ENCODE peak calls at places on chromosome 16, in seven cellular contexts. One of them, this sample, is unnamed.

GRCh38 chr16:90046971-90047713 is 27.9 kb upstream of the DBNDD1 start:
- DNase-seq in GM23338: peak; percentile 45
- DNase-seq in A673: no peak
- DNase-seq in HCT116: no peak
- DNase-seq in GM23248: peak; percentile 71
- DNase-seq in neural progenitor cell: peak; percentile 94
- DNase-seq in mammary epithelial cell: no peak
- DNase-seq in this sample: no peak

GRCh38 chr16:11224894-11225676 is 30.9 kb downstream of the SOCS1 start:
- DNase-seq in GM23338: no peak
- DNase-seq in A673: no peak
- DNase-seq in HCT116: no peak
- DNase-seq in GM23248: no peak
- DNase-seq in neural progenitor cell: no peak
- DNase-seq in mammary epithelial cell: peak; percentile 32
- DNase-seq in this sample: no peak

GRCh38 chr16:27461483-27462171 is 59.7 kb downstream of the IL21R start:
- DNase-seq in GM23338: no peak
- DNase-seq in A673: no peak
- DNase-seq in HCT116: no peak
- DNase-seq in GM23248: no peak
- DNase-seq in neural progenitor cell: no peak
- DNase-seq in mammary epithelial cell: no peak
- DNase-seq in this sample: no peak

GRCh38 chr16:21644674-21645073 is 7.7 kb downstream of the IGSF6 start:
- DNase-seq in GM23338: no peak
- DNase-seq in A673: no peak
- DNase-seq in HCT116: no peak
- DNase-seq in GM23248: no peak
- DNase-seq in neural progenitor cell: no peak
- DNase-seq in mammary epithelial cell: no peak
- DNase-seq in this sample: no peak

GRCh38 chr16:51409001-51409675 is 258.1 kb upstream of the SALL1 start:
- DNase-seq in GM23338: no peak
- DNase-seq in A673: no peak
- DNase-seq in HCT116: no peak
- DNase-seq in GM23248: peak; percentile 43
- DNase-seq in neural progenitor cell: no peak
- DNase-seq in mammary epithelial cell: peak; percentile 15
- DNase-seq in this sample: no peak

GRCh38 chr16:29674188-29674587 is 4.8 kb upstream of the QPRT start:
- DNase-seq in GM23338: no peak
- DNase-seq in A673: peak; percentile 60
- DNase-seq in HCT116: no peak
- DNase-seq in GM23248: peak; percentile 30
- DNase-seq in neural progenitor cell: no peak
- DNase-seq in mammary epithelial cell: no peak
- DNase-seq in this sample: no peak

GRCh38 chr16:58264961-58265479 is 29.8 kb downstream of the PRSS54 start:
- DNase-seq in GM23338: no peak
- DNase-seq in A673: peak; percentile 23
- DNase-seq in HCT116: no peak
- DNase-seq in GM23248: peak; percentile 89
- DNase-seq in neural progenitor cell: no peak
- DNase-seq in mammary epithelial cell: peak; percentile 90
- DNase-seq in this sample: peak; percentile 74

GRCh38 chr16:58198022-58198683 is at the start of gene CSNK2A2:
- DNase-seq in GM23338: peak; percentile 74
- DNase-seq in A673: peak; percentile 87
- DNase-seq in HCT116: peak; percentile 32
- DNase-seq in GM23248: peak; percentile 86
- DNase-seq in neural progenitor cell: peak; percentile 83
- DNase-seq in mammary epithelial cell: peak; percentile 59
- DNase-seq in this sample: peak; percentile 61

GRCh38 chr16:67395105-67395457 is 1.8 kb upstream of the TPPP3 start:
- DNase-seq in GM23338: no peak
- DNase-seq in A673: no peak
- DNase-seq in HCT116: no peak
- DNase-seq in GM23248: no peak
- DNase-seq in neural progenitor cell: no peak
- DNase-seq in mammary epithelial cell: no peak
- DNase-seq in this sample: no peak

GRCh38 chr16:67394271-67395104 is 1.2 kb upstream of the TPPP3 start:
- DNase-seq in GM23338: peak; percentile 69
- DNase-seq in A673: no peak
- DNase-seq in HCT116: no peak
- DNase-seq in GM23248: peak; percentile 53
- DNase-seq in neural progenitor cell: peak; percentile 72
- DNase-seq in mammary epithelial cell: no peak
- DNase-seq in this sample: no peak

GRCh38 chr16:67392301-67393059 is 818 bp downstream of the TPPP3 start:
- DNase-seq in GM23338: no peak
- DNase-seq in A673: no peak
- DNase-seq in HCT116: no peak
- DNase-seq in GM23248: no peak
- DNase-seq in neural progenitor cell: no peak
- DNase-seq in mammary epithelial cell: no peak
- DNase-seq in this sample: no peak

GRCh38 chr16:67393111-67393789 is at the start of gene TPPP3:
- DNase-seq in GM23338: peak; percentile 83
- DNase-seq in A673: peak; percentile 82
- DNase-seq in HCT116: no peak
- DNase-seq in GM23248: peak; percentile 91
- DNase-seq in neural progenitor cell: peak; percentile 87
- DNase-seq in mammary epithelial cell: peak; percentile 32
- DNase-seq in this sample: no peak

DNA sequence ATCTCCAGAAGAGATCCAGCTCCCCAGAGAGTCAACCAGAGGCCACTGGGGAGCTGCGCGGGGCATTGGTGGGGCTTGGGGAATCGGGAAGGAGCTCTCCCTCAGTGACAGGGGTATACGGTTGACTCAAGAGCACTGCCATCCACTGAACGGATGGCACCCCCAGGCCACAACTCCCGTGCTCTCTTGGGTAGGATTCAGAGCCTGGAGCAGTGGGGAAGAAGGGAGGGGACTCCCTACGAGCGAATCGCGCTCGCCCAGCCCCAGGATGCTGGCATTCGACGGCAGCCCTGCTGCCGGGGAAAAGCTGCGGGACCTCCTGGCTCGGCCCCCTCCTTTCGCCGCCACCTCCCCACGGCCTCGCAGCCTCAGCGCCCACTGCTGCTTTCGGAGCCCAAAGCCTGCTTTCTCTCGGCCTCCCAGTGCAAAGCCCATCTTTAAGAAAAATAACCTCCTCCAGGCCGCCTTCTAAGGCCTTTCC is 532 bp upstream of the TPPP3 start:
- DNase-seq in GM23338: no peak
- DNase-seq in A673: no peak
- DNase-seq in HCT116: no peak
- DNase-seq in GM23248: no peak
- DNase-seq in neural progenitor cell: no peak
- DNase-seq in mammary epithelial cell: no peak
- DNase-seq in this sample: no peak
- TF ChIP-seq EZH2 in GM23338: no peak
- TF ChIP-seq EZH2 in A673: no peak
- TF ChIP-seq EZH2 in HCT116: no peak
- TF ChIP-seq EZH2 in GM23248: peak; percentile 55
- TF ChIP-seq EZH2 in neural progenitor cell: no peak
- TF ChIP-seq EZH2 in mammary epithelial cell: no peak
- TF ChIP-seq EZH2 in this sample: no peak

GRCh38 chr16:62034236-62035114 is 1.8 kb downstream of the CDH8 start:
- DNase-seq in GM23338: peak; percentile 62
- DNase-seq in A673: no peak
- DNase-seq in HCT116: no peak
- DNase-seq in GM23248: no peak
- DNase-seq in neural progenitor cell: peak; percentile 66
- DNase-seq in mammary epithelial cell: no peak
- DNase-seq in this sample: no peak

GRCh38 chr16:62036807-62037135 is 533 bp upstream of the CDH8 start:
- DNase-seq in GM23338: peak; percentile 50
- DNase-seq in A673: no peak
- DNase-seq in HCT116: no peak
- DNase-seq in GM23248: no peak
- DNase-seq in neural progenitor cell: peak; percentile 67
- DNase-seq in mammary epithelial cell: no peak
- DNase-seq in this sample: no peak

GRCh38 chr16:62035115-62036092 is 834 bp downstream of the CDH8 start:
- DNase-seq in GM23338: peak; percentile 84
- DNase-seq in A673: peak; percentile 85
- DNase-seq in HCT116: no peak
- DNase-seq in GM23248: no peak
- DNase-seq in neural progenitor cell: peak; percentile 89
- DNase-seq in mammary epithelial cell: no peak
- DNase-seq in this sample: no peak

GRCh38 chr16:62038225-62038624 is 2.0 kb upstream of the CDH8 start:
- DNase-seq in GM23338: no peak
- DNase-seq in A673: no peak
- DNase-seq in HCT116: no peak
- DNase-seq in GM23248: no peak
- DNase-seq in neural progenitor cell: no peak
- DNase-seq in mammary epithelial cell: no peak
- DNase-seq in this sample: peak; percentile 6

DNA sequence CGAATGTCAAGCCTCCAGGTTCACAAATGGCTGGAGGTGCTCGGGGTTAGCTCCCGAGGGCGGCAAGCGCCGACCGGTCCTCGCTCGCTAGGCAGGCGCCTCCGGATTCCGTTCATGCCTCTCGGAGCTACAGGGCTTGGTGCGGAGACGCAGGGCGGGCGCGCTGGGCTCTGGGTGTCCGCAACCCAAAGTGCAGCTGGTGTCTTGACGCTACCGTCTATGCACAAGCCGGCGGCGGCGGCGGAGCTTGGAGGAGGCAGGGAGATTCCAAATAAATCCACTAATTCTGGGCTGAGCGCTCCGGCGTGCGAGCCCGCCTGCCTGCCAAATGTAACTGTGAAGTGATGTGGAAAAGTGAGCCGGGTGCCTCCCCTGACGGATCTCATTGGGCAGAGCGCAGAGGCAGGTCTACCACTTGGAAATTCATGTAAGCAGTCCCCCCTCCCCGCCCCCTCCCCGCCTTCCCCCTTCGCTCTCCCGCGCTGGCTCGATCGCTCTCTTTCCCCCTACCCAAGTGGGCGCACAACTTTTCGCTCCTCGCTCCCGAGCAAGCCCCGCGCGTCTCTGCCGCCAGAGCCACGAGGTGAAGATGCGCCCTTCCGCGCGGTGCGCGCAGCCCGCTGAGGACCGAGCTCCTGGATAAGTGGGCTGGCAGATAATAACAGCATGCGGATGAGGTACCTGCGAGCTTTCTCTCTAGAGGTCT is at the start of gene CDH8:
- DNase-seq in GM23338: peak; percentile 79
- DNase-seq in A673: peak; percentile 93
- DNase-seq in HCT116: no peak
- DNase-seq in GM23248: no peak
- DNase-seq in neural progenitor cell: peak; percentile 89
- DNase-seq in mammary epithelial cell: peak; percentile 14
- DNase-seq in this sample: no peak
- TF ChIP-seq EZH2 in GM23338: no peak
- TF ChIP-seq EZH2 in A673: no peak
- TF ChIP-seq EZH2 in HCT116: no peak
- TF ChIP-seq EZH2 in GM23248: no peak
- TF ChIP-seq EZH2 in neural progenitor cell: peak; percentile 11
- TF ChIP-seq EZH2 in mammary epithelial cell: no peak
- TF ChIP-seq EZH2 in this sample: no peak

GRCh38 chr16:19898166-19898565 is 13.5 kb upstream of the GPRC5B start:
- DNase-seq in GM23338: no peak
- DNase-seq in A673: no peak
- DNase-seq in HCT116: no peak
- DNase-seq in GM23248: no peak
- DNase-seq in neural progenitor cell: no peak
- DNase-seq in mammary epithelial cell: no peak
- DNase-seq in this sample: no peak

GRCh38 chr16:19901164-19901563 is 16.5 kb upstream of the GPRC5B start:
- DNase-seq in GM23338: no peak
- DNase-seq in A673: no peak
- DNase-seq in HCT116: no peak
- DNase-seq in GM23248: no peak
- DNase-seq in neural progenitor cell: peak; percentile 50
- DNase-seq in mammary epithelial cell: no peak
- DNase-seq in this sample: no peak

GRCh38 chr16:19900590-19900989 is 15.9 kb upstream of the GPRC5B start:
- DNase-seq in GM23338: peak; percentile 28
- DNase-seq in A673: no peak
- DNase-seq in HCT116: no peak
- DNase-seq in GM23248: no peak
- DNase-seq in neural progenitor cell: no peak
- DNase-seq in mammary epithelial cell: no peak
- DNase-seq in this sample: no peak

GRCh38 chr16:19898924-19899604 is 14.4 kb upstream of the GPRC5B start:
- DNase-seq in GM23338: peak; percentile 90
- DNase-seq in A673: peak; percentile 64
- DNase-seq in HCT116: peak; percentile 57
- DNase-seq in GM23248: peak; percentile 64
- DNase-seq in neural progenitor cell: peak; percentile 72
- DNase-seq in mammary epithelial cell: peak; percentile 46
- DNase-seq in this sample: peak; percentile 69

DNA sequence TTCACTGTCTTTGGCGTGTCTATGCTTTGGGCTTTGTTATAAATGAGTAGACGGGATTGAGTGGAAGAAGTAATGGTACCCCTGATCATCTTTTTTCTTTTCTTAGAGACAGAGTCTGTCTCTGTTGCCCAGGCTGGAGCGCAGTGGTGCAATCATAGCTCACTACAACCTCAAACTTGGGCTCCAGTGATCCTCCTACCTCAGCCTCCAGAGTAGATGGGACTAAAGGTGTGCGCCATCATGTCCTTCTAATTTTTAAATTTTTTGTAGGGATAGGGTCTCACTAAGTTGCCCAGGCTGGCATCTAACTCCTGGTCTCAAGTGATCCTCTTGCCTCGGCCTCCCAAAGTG is 14.9 kb upstream of the GPRC5B start:
- DNase-seq in GM23338: no peak
- DNase-seq in A673: no peak
- DNase-seq in HCT116: no peak
- DNase-seq in GM23248: no peak
- DNase-seq in neural progenitor cell: no peak
- DNase-seq in mammary epithelial cell: no peak
- DNase-seq in this sample: no peak
- TF ChIP-seq EZH2 in GM23338: no peak
- TF ChIP-seq EZH2 in A673: no peak
- TF ChIP-seq EZH2 in HCT116: no peak
- TF ChIP-seq EZH2 in GM23248: no peak
- TF ChIP-seq EZH2 in neural progenitor cell: no peak
- TF ChIP-seq EZH2 in mammary epithelial cell: no peak
- TF ChIP-seq EZH2 in this sample: no peak

DNA sequence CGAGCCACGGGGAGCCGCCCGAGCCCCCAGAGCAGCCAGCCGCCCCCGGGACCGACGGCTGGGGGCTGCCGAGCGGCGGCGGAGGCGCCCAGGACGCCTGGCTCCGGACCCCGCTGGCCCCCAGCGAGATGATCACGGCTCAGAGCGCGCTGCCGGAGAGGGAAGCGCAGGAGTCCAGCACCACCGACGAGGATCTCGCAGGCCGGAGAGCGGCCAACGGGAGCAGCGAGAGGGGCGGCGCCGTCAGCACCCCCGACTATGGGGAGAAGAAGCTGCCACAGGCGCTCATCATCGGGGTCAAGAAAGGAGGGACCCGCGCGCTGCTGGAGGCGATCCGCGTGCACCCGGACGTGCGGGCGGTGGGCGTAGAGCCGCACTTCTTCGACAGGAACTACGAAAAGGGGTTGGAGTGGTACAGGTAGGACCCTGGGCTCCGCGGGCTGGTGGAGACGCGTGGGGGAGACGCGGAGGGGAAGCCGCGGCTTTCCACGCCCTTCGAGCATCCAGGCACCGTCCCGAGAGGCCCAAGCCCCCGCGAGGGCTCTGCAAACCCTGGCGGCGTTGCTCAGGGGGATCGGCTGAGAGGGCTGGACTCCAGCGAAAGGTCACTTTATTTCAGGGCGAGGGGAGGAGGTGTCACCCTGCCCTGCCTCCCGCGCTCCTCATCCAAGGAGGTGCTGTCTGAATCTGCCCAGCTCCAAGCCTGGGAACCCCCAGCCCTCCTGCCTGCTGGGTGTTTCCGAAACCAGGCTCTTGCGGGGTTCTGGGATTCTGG is 1.2 kb downstream of the HS3ST4 start:
- DNase-seq in GM23338: peak; percentile 62
- DNase-seq in A673: peak; percentile 35
- DNase-seq in HCT116: no peak
- DNase-seq in GM23248: no peak
- DNase-seq in neural progenitor cell: peak; percentile 79
- DNase-seq in mammary epithelial cell: no peak
- DNase-seq in this sample: no peak
- TF ChIP-seq EZH2 in GM23338: no peak
- TF ChIP-seq EZH2 in A673: no peak
- TF ChIP-seq EZH2 in HCT116: no peak
- TF ChIP-seq EZH2 in GM23248: no peak
- TF ChIP-seq EZH2 in neural progenitor cell: peak; percentile 68
- TF ChIP-seq EZH2 in mammary epithelial cell: peak; percentile 80
- TF ChIP-seq EZH2 in this sample: no peak